ENCODE peak calls at places on chromosome 22, in seven cellular contexts. One of them, this sample, is unnamed.

GRCh38 chr22:33126881-33127280 is 68.7 kb upstream of the SYN3 start:
- DNase-seq in suprapubic skin: no peak
- DNase-seq in fibroblast of lung: no peak
- DNase-seq in tibial nerve: no peak
- DNase-seq in GM12864: no peak
- DNase-seq in mesothelial cell of epicardium: no peak
- DNase-seq in prostate gland: no peak
- DNase-seq in this sample: no peak

GRCh38 chr22:46090051-46090591 is 60.2 kb upstream of the PPARA start:
- DNase-seq in suprapubic skin: no peak
- DNase-seq in fibroblast of lung: peak; percentile 56
- DNase-seq in tibial nerve: no peak
- DNase-seq in GM12864: no peak
- DNase-seq in mesothelial cell of epicardium: no peak
- DNase-seq in prostate gland: no peak
- DNase-seq in this sample: no peak

GRCh38 chr22:32994921-32995320 is 63.3 kb downstream of the SYN3 start:
- DNase-seq in suprapubic skin: no peak
- DNase-seq in fibroblast of lung: no peak
- DNase-seq in tibial nerve: no peak
- DNase-seq in GM12864: no peak
- DNase-seq in mesothelial cell of epicardium: no peak
- DNase-seq in prostate gland: no peak
- DNase-seq in this sample: no peak

GRCh38 chr22:43262990-43263644 is 76.2 kb upstream of the TTLL12 start:
- DNase-seq in suprapubic skin: no peak
- DNase-seq in fibroblast of lung: no peak
- DNase-seq in tibial nerve: no peak
- DNase-seq in GM12864: no peak
- DNase-seq in mesothelial cell of epicardium: no peak
- DNase-seq in prostate gland: no peak
- DNase-seq in this sample: peak; percentile 69

GRCh38 chr22:25680949-25681348 is 61.0 kb upstream of the MYO18B start:
- DNase-seq in suprapubic skin: no peak
- DNase-seq in fibroblast of lung: peak; percentile 36
- DNase-seq in tibial nerve: no peak
- DNase-seq in GM12864: no peak
- DNase-seq in mesothelial cell of epicardium: no peak
- DNase-seq in prostate gland: no peak
- DNase-seq in this sample: no peak

GRCh38 chr22:45578524-45579147 is 76.0 kb downstream of the FBLN1 start:
- DNase-seq in suprapubic skin: no peak
- DNase-seq in fibroblast of lung: no peak
- DNase-seq in tibial nerve: no peak
- DNase-seq in GM12864: no peak
- DNase-seq in mesothelial cell of epicardium: no peak
- DNase-seq in prostate gland: no peak
- DNase-seq in this sample: no peak

GRCh38 chr22:25736378-25737011 is 5.5 kb upstream of the MYO18B start:
- DNase-seq in suprapubic skin: no peak
- DNase-seq in fibroblast of lung: no peak
- DNase-seq in tibial nerve: no peak
- DNase-seq in GM12864: no peak
- DNase-seq in mesothelial cell of epicardium: no peak
- DNase-seq in prostate gland: no peak
- DNase-seq in this sample: no peak

GRCh38 chr22:24521791-24522245 is 26.7 kb downstream of the UPB1 start:
- DNase-seq in suprapubic skin: no peak
- DNase-seq in fibroblast of lung: peak; percentile 62
- DNase-seq in tibial nerve: no peak
- DNase-seq in GM12864: peak; percentile 48
- DNase-seq in mesothelial cell of epicardium: no peak
- DNase-seq in prostate gland: peak; percentile 72
- DNase-seq in this sample: peak; percentile 68

GRCh38 chr22:37972527-37972926 is 11.8 kb downstream of the SOX10 start:
- DNase-seq in suprapubic skin: no peak
- DNase-seq in fibroblast of lung: no peak
- DNase-seq in tibial nerve: no peak
- DNase-seq in GM12864: no peak
- DNase-seq in mesothelial cell of epicardium: peak; percentile 48
- DNase-seq in prostate gland: no peak
- DNase-seq in this sample: no peak

GRCh38 chr22:24996420-24996952 is 44.0 kb downstream of the KIAA1671 start:
- DNase-seq in suprapubic skin: no peak
- DNase-seq in fibroblast of lung: peak; percentile 66
- DNase-seq in tibial nerve: no peak
- DNase-seq in GM12864: no peak
- DNase-seq in mesothelial cell of epicardium: peak; percentile 47
- DNase-seq in prostate gland: peak; percentile 33
- DNase-seq in this sample: no peak

GRCh38 chr22:38240734-38241252 is 32.0 kb downstream of the TMEM184B start:
- DNase-seq in suprapubic skin: no peak
- DNase-seq in fibroblast of lung: peak; percentile 96
- DNase-seq in tibial nerve: no peak
- DNase-seq in GM12864: no peak
- DNase-seq in mesothelial cell of epicardium: no peak
- DNase-seq in prostate gland: peak; percentile 36
- DNase-seq in this sample: no peak

GRCh38 chr22:38674888-38675287 is 6.9 kb upstream of the TOMM22 start:
- DNase-seq in suprapubic skin: no peak
- DNase-seq in fibroblast of lung: no peak
- DNase-seq in tibial nerve: no peak
- DNase-seq in GM12864: no peak
- DNase-seq in mesothelial cell of epicardium: no peak
- DNase-seq in prostate gland: no peak
- DNase-seq in this sample: no peak

GRCh38 chr22:45977551-45978274 is 751 bp upstream of the WNT7B start:
- DNase-seq in suprapubic skin: no peak
- DNase-seq in fibroblast of lung: no peak
- DNase-seq in tibial nerve: no peak
- DNase-seq in GM12864: no peak
- DNase-seq in mesothelial cell of epicardium: no peak
- DNase-seq in prostate gland: peak; percentile 31
- DNase-seq in this sample: no peak

GRCh38 chr22:30190619-30191018 is 55.9 kb downstream of the LIF start:
- DNase-seq in suprapubic skin: no peak
- DNase-seq in fibroblast of lung: no peak
- DNase-seq in tibial nerve: no peak
- DNase-seq in GM12864: no peak
- DNase-seq in mesothelial cell of epicardium: no peak
- DNase-seq in prostate gland: no peak
- DNase-seq in this sample: no peak

GRCh38 chr22:44888491-44888941 is 121.3 kb downstream of the PHF21B start:
- DNase-seq in suprapubic skin: peak; percentile 71
- DNase-seq in fibroblast of lung: no peak
- DNase-seq in tibial nerve: no peak
- DNase-seq in GM12864: no peak
- DNase-seq in mesothelial cell of epicardium: no peak
- DNase-seq in prostate gland: no peak
- DNase-seq in this sample: no peak

GRCh38 chr22:30795118-30795517 is 100.4 kb downstream of the OSBP2 start:
- DNase-seq in suprapubic skin: no peak
- DNase-seq in fibroblast of lung: no peak
- DNase-seq in tibial nerve: no peak
- DNase-seq in GM12864: no peak
- DNase-seq in mesothelial cell of epicardium: no peak
- DNase-seq in prostate gland: no peak
- DNase-seq in this sample: no peak

GRCh38 chr22:40196628-40197027 is 18.9 kb downstream of the TNRC6B start:
- DNase-seq in suprapubic skin: no peak
- DNase-seq in fibroblast of lung: peak; percentile 97
- DNase-seq in tibial nerve: no peak
- DNase-seq in GM12864: no peak
- DNase-seq in mesothelial cell of epicardium: no peak
- DNase-seq in prostate gland: no peak
- DNase-seq in this sample: peak; percentile 59

GRCh38 chr22:40189979-40190378 is 12.3 kb downstream of the TNRC6B start:
- DNase-seq in suprapubic skin: no peak
- DNase-seq in fibroblast of lung: peak; percentile 71
- DNase-seq in tibial nerve: no peak
- DNase-seq in GM12864: no peak
- DNase-seq in mesothelial cell of epicardium: no peak
- DNase-seq in prostate gland: no peak
- DNase-seq in this sample: no peak

GRCh38 chr22:40190501-40190900 is 12.8 kb downstream of the TNRC6B start:
- DNase-seq in suprapubic skin: no peak
- DNase-seq in fibroblast of lung: no peak
- DNase-seq in tibial nerve: no peak
- DNase-seq in GM12864: no peak
- DNase-seq in mesothelial cell of epicardium: no peak
- DNase-seq in prostate gland: no peak
- DNase-seq in this sample: no peak

GRCh38 chr22:40194656-40195055 is 16.9 kb downstream of the TNRC6B start:
- DNase-seq in suprapubic skin: no peak
- DNase-seq in fibroblast of lung: no peak
- DNase-seq in tibial nerve: no peak
- DNase-seq in GM12864: no peak
- DNase-seq in mesothelial cell of epicardium: no peak
- DNase-seq in prostate gland: no peak
- DNase-seq in this sample: no peak

DNA sequence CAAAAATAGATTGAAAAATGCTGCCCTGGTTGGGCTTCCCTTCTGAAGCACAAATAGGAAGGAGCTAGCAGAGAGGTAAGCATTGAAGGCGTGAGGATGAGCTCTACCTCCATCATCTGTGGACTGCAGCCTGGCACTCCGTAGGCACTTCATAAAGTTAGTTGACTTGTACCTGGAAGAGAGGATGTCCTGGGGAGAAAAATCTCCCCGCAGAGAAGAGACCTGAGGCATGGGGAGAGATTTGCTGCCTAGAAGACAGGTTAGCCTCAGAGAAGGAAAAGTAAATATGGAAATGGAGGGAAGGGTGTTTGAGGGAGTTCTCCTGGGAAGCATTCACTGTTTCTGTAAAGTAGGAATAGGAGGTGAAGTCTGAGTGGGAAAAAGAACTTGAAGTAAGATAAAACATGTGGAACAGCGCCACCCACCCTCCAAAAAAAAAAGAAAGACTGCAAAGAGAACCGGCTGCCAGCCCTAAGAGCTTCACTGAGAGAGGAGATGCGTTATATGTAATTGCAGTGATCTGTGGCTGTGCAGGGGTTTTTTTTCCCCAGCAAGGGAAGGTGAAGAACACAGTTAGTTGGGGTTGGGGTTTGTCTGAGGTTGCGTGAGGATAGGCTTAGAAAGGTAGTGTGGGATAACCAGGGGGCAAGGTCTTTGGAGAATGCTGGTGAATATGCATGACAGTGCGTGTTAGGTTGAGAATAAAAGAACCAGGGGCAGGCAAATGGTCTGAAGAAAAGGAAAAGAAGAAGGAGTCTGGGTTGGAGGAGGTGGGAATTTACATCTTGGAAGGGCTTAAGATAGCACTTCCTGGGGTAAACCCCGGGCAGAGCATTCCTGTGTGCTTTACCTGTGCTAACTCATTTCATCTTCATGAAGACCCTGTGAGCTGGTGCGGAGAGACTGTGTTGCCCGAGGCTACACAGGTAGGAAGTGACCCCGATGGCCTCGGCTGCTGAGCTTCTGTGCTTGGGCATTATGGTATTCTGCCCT is 16.0 kb downstream of the TNRC6B start:
- DNase-seq in suprapubic skin: no peak
- DNase-seq in fibroblast of lung: peak; percentile 39
- DNase-seq in tibial nerve: no peak
- DNase-seq in GM12864: no peak
- DNase-seq in mesothelial cell of epicardium: no peak
- DNase-seq in prostate gland: no peak
- DNase-seq in this sample: no peak
- TF ChIP-seq CTCF in suprapubic skin: no peak
- TF ChIP-seq CTCF in fibroblast of lung: peak; percentile 48
- TF ChIP-seq CTCF in tibial nerve: no peak
- TF ChIP-seq CTCF in GM12864: no peak
- TF ChIP-seq CTCF in mesothelial cell of epicardium: peak; percentile 17
- TF ChIP-seq CTCF in prostate gland: peak; percentile 24
- TF ChIP-seq CTCF in this sample: no peak

GRCh38 chr22:22959147-22959827 is 71.7 kb downstream of the IGLL5 start:
- DNase-seq in suprapubic skin: no peak
- DNase-seq in fibroblast of lung: peak; percentile 55
- DNase-seq in tibial nerve: peak; percentile 96
- DNase-seq in GM12864: no peak
- DNase-seq in mesothelial cell of epicardium: peak; percentile 86
- DNase-seq in prostate gland: peak; percentile 78
- DNase-seq in this sample: peak; percentile 51
- TF ChIP-seq CTCF in suprapubic skin: peak; percentile 62
- TF ChIP-seq CTCF in fibroblast of lung: peak; percentile 91
- TF ChIP-seq CTCF in tibial nerve: peak; percentile 98
- TF ChIP-seq CTCF in GM12864: peak; percentile 72
- TF ChIP-seq CTCF in mesothelial cell of epicardium: peak; percentile 96
- TF ChIP-seq CTCF in prostate gland: peak; percentile 95
- TF ChIP-seq CTCF in this sample: peak; percentile 85

GRCh38 chr22:41820447-41820846 is 12.5 kb upstream of the SREBF2 start:
- DNase-seq in suprapubic skin: no peak
- DNase-seq in fibroblast of lung: no peak
- DNase-seq in tibial nerve: no peak
- DNase-seq in GM12864: no peak
- DNase-seq in mesothelial cell of epicardium: no peak
- DNase-seq in prostate gland: no peak
- DNase-seq in this sample: no peak
- TF ChIP-seq CTCF in suprapubic skin: no peak
- TF ChIP-seq CTCF in fibroblast of lung: no peak
- TF ChIP-seq CTCF in tibial nerve: no peak
- TF ChIP-seq CTCF in GM12864: no peak
- TF ChIP-seq CTCF in mesothelial cell of epicardium: no peak
- TF ChIP-seq CTCF in prostate gland: no peak
- TF ChIP-seq CTCF in this sample: no peak

GRCh38 chr22:35352214-35353111 is 28.4 kb upstream of the HMOX1 start:
- DNase-seq in suprapubic skin: peak; percentile 85
- DNase-seq in fibroblast of lung: peak; percentile 39
- DNase-seq in tibial nerve: peak; percentile 54
- DNase-seq in GM12864: no peak
- DNase-seq in mesothelial cell of epicardium: no peak
- DNase-seq in prostate gland: no peak
- DNase-seq in this sample: peak; percentile 67
- TF ChIP-seq CTCF in suprapubic skin: no peak
- TF ChIP-seq CTCF in fibroblast of lung: no peak
- TF ChIP-seq CTCF in tibial nerve: peak; percentile 22
- TF ChIP-seq CTCF in GM12864: peak; percentile 45
- TF ChIP-seq CTCF in mesothelial cell of epicardium: no peak
- TF ChIP-seq CTCF in prostate gland: no peak
- TF ChIP-seq CTCF in this sample: peak; percentile 39

DNA sequence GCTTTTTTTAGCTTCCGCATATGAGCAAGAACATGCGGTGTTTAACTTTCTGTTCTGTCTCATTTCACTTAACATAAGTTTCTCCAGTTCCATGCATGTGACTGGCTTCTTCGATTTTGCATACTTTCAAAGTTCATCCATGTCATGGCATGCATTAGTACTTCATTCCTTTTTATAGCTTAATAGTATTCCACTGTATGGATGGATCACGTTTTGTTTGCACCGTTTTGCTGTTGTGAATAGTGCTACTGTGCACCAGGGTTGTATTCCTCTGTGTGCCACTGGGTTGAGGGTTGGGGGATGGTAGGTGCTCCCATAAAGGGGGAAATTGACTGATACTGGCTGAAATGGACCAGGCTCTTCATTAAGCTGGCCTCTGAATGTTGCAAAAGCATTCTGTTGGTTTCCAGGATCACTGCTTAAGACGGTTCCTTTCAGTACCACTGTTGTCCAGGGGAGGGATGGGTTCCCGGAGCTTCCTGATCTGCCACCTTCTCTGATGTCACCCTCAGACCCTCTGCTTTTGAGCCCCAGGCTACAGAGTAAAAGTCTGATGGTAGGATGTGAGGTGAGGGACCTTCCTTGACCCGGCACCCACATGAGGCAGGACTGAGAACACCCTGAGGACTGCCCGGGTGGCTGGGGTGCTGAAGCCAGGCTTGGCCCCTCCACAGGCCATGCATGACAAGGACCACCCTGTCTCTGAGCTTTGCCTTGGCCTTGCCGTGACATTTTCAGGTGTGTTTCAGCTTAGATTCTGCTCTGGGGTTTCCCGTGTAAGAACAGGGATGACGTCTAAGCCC is 24.4 kb downstream of the DGCR6L start:
- DNase-seq in suprapubic skin: no peak
- DNase-seq in fibroblast of lung: no peak
- DNase-seq in tibial nerve: no peak
- DNase-seq in GM12864: no peak
- DNase-seq in mesothelial cell of epicardium: no peak
- DNase-seq in prostate gland: no peak
- DNase-seq in this sample: no peak
- TF ChIP-seq CTCF in suprapubic skin: no peak
- TF ChIP-seq CTCF in fibroblast of lung: no peak
- TF ChIP-seq CTCF in tibial nerve: no peak
- TF ChIP-seq CTCF in GM12864: no peak
- TF ChIP-seq CTCF in mesothelial cell of epicardium: no peak
- TF ChIP-seq CTCF in prostate gland: no peak
- TF ChIP-seq CTCF in this sample: no peak